ENCODE peak calls at places on chromosomes 3 and 15, in seven cellular contexts. Y, C, N, E, D, X and R are unnamed samples.

GRCh38 chr15:62059108-62059817 is 984 bp downstream of the VPS13C start:
- DNase-seq in X (no peak), D (no peak), E (no peak), Y (no peak), N (peak), C (no peak), R (no peak)

GRCh38 chr3:159854500-159855124 is 134.0 kb upstream of the IL12A start:
- DNase-seq in Y (no peak), N (peak), D (no peak), X (peak), E (no peak), C (no peak), R (no peak)

GRCh38 chr3:195907730-195908438 is 467 bp downstream of the TNK2 start:
- DNase-seq in C (peak), X (no peak), E (no peak), Y (no peak), D (no peak), N (peak), R (no peak)

GRCh38 chr15:37181339-37181738 is 81.0 kb upstream of the MEIS2 start:
- DNase-seq in N (no peak), C (no peak), E (no peak), X (no peak), D (no peak), Y (no peak), R (no peak)

GRCh38 chr3:134627831-134628230 is 23.0 kb downstream of the KY start:
- DNase-seq in X (no peak), C (peak), N (peak), Y (peak), D (peak), E (no peak), R (no peak)

GRCh38 chr3:143135150-143135549 is 15.6 kb downstream of the CHST2 start:
- DNase-seq in C (no peak), Y (peak), N (peak), X (peak), D (no peak), E (no peak), R (no peak)

GRCh38 chr3:173825731-173826130 is 428.2 kb downstream of the NLGN1 start:
- DNase-seq in E (no peak), X (no peak), D (no peak), C (no peak), Y (no peak), N (peak), R (no peak)

GRCh38 chr3:127170794-127171193 is 22.1 kb upstream of the PRR23E start:
- DNase-seq in X (peak), D (no peak), Y (no peak), E (no peak), N (peak), C (no peak), R (peak)

GRCh38 chr3:189249987-189250386 is 78.2 kb downstream of the TPRG1 start:
- DNase-seq in N (no peak), X (no peak), D (no peak), Y (no peak), C (no peak), E (no peak), R (no peak)

GRCh38 chr3:21654662-21655061 is 96.3 kb downstream of the ZNF385D start:
- DNase-seq in C (no peak), E (no peak), Y (no peak), N (peak), D (no peak), X (peak), R (no peak)

GRCh38 chr3:170047133-170047404 is 9.3 kb downstream of the GPR160 start:
- DNase-seq in Y (no peak), D (no peak), X (no peak), C (no peak), E (no peak), N (no peak), R (no peak)

GRCh38 chr3:172853911-172854648 is 103.6 kb downstream of the ECT2 start:
- DNase-seq in D (no peak), E (peak), X (no peak), Y (no peak), C (no peak), N (no peak), R (no peak)

GRCh38 chr3:32912046-32912445 is 39.4 kb upstream of the CCR4 start:
- DNase-seq in D (no peak), E (no peak), X (no peak), Y (no peak), C (no peak), N (no peak), R (no peak)

GRCh38 chr15:99320374-99321215 is 69.3 kb downstream of the LRRC28 start:
- DNase-seq in D (no peak), X (no peak), C (no peak), E (no peak), N (no peak), Y (no peak), R (no peak)

GRCh38 chr3:183466575-183466974 is 38.2 kb upstream of the MCF2L2 start:
- DNase-seq in C (no peak), X (no peak), D (no peak), Y (no peak), E (no peak), N (no peak), R (no peak)

GRCh38 chr15:97023131-97023844 is 692.8 kb downstream of the NR2F2 start:
- DNase-seq in E (no peak), C (no peak), N (no peak), D (no peak), Y (no peak), X (no peak), R (no peak)

GRCh38 chr3:79367066-79367465 is 400.7 kb downstream of the ROBO1 start:
- DNase-seq in N (peak), C (no peak), E (no peak), D (no peak), Y (no peak), X (no peak), R (no peak)

GRCh38 chr3:79367803-79368202 is 400.0 kb downstream of the ROBO1 start:
- DNase-seq in N (no peak), Y (no peak), E (no peak), D (no peak), C (no peak), X (no peak), R (no peak)

GRCh38 chr3:79366414-79366813 is 401.4 kb downstream of the ROBO1 start:
- DNase-seq in N (peak), D (no peak), Y (no peak), C (no peak), E (no peak), X (no peak), R (no peak)

GRCh38 chr3:79368403-79368802 is 399.4 kb downstream of the ROBO1 start:
- DNase-seq in E (no peak), N (no peak), X (no peak), D (no peak), Y (no peak), C (no peak), R (no peak)

GRCh38 chr3:79369306-79369705 is 398.5 kb downstream of the ROBO1 start:
- DNase-seq in E (no peak), Y (no peak), X (no peak), D (no peak), C (no peak), N (peak), R (no peak)
- TF ChIP-seq CTCF in E (no peak), Y (no peak), X (peak), D (peak), C (no peak), N (peak), R (peak)

DNA sequence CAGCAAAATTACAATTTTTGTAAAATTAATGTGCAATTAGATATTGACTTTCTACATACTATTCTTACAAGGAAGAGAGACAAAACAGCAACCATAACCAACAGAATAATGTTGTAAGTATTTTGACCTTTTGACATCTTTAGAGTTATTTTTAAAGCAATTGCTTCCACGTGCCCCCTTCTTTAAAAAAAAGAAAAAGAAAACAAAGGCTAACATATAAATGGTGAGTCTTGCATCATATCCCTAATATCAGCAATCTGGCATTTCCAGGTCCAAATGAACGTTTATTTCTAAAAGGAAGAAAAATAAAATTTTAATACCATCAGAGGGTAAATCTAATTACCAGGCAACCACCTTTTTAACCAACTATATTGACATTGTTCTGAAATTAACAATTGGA is 19.3 kb upstream of the STRIT1 start:
- DNase-seq in D (no peak), C (no peak), E (no peak), X (peak), N (peak), Y (no peak), R (no peak)
- TF ChIP-seq CTCF in D (no peak), C (no peak), E (no peak), X (no peak), N (no peak), Y (no peak), R (no peak)

DNA sequence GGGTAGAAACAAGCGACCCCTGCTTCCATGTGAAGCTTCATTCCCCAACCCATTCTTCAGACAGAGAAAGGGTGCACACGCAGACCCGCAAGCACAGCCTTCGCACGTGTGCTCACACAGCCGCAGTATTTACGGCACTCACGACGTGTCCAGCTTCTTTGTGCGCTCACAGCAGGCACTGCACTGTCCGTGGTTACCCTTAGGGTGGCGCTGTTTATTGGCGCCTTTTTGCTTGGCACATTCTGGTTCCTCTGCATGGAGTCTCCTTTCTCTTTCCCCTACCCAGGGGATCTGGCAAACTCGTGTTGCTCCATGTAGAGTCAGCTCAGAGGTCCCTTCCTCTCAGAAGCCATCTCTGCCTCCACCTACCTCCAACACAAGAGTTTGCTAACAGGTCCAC is 115.1 kb downstream of the SLCO3A1 start:
- DNase-seq in X (no peak), D (no peak), E (no peak), C (no peak), N (no peak), Y (no peak), R (no peak)
- TF ChIP-seq CTCF in X (peak), D (no peak), E (peak), C (no peak), N (no peak), Y (no peak), R (no peak)

DNA sequence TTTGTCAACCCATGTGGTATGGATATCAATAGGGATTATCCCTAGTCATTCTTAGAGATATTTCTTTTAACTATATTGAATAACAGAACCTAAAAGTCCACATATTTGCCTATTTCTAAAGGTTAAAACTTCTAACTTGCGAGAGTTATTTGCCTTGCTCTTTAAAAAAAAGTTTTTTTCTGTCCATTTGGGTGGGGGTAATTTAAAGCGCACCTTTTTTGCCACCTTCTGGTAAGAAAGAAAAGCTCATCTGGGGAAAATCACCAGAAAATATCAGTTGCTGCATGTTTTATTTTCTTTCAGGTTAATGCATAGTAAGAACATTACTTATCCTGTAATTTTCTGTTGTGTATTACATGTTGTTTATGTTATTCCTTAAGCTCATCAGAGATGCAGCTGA is 242.0 kb upstream of the GOLGA6L4 start:
- DNase-seq in Y (no peak), N (no peak), C (no peak), E (no peak), D (no peak), X (no peak), R (no peak)
- TF ChIP-seq CTCF in Y (peak), N (no peak), C (no peak), E (no peak), D (no peak), X (no peak), R (no peak)

GRCh38 chr15:59762558-59762957 is 73.4 kb upstream of the BNIP2 start:
- DNase-seq in C (no peak), D (no peak), X (no peak), N (no peak), Y (no peak), E (no peak), R (no peak)

GRCh38 chr15:59764775-59765174 is 75.7 kb upstream of the BNIP2 start:
- DNase-seq in N (no peak), C (no peak), E (no peak), X (no peak), D (no peak), Y (no peak), R (no peak)
- TF ChIP-seq CTCF in N (no peak), C (no peak), E (peak), X (no peak), D (no peak), Y (no peak), R (no peak)

GRCh38 chr3:27914199-27914598 is 192.1 kb upstream of the EOMES start:
- DNase-seq in E (no peak), D (no peak), Y (no peak), C (no peak), X (no peak), N (no peak), R (no peak)
- TF ChIP-seq CTCF in E (peak), D (no peak), Y (no peak), C (no peak), X (peak), N (peak), R (no peak)

DNA sequence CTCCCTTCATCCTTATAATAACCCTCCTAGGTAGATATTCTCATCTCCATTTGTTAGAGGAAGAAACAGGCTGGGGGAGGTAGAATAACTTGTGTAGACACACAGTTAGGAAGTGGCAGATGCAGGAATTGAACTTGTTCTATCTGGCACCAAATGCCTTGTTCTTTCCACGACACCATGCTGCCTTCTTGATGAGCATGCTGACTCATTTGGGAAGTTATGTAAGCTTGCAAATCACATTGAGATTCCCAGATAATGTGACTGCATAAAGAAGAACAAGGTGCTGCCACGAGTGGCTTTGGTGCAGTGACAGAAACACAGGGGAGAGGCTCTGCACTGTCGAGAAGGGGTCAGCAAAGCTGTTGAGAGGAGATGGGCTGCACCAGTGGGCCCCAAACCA is 27.5 kb upstream of the NDUFB4 start:
- DNase-seq in X (no peak), N (peak), D (no peak), C (no peak), Y (no peak), E (no peak), R (no peak)
- TF ChIP-seq CTCF in X (no peak), N (no peak), D (no peak), C (no peak), Y (no peak), E (no peak), R (no peak)

DNA sequence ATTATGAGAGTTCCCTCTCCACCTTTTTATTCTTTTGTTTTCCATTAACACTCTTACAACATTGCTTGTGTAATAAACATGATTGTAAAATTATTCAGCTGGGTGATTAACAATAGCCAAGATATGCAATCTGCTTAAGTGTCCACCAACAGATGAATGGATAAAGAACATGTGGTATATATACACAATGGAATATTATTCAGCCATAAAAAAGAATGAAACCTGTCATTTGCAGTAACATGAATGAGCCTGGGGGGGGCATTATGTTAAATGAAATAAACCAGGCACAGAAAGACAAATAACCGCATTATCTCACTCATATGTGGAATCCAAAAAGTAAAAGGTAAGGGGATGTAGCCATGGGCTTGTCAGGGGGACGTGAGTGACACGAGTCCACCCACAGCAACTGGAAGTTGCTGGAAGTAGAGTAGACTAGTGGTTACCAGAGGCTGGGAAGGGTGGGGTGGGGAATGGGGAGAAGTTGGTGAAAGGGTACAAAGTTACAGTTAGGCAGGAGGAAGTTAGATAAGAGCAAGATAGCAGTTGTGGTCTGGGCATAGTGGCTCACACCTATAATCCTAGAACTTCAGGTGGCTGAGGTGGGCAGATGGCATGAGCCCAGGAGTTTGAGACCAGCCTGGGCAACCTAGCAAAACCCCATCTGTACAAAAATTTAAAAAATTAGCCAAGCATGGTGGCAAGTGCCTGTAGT is 28.7 kb upstream of the CD47 start:
- DNase-seq in C (no peak), N (no peak), X (no peak), E (no peak), Y (no peak), D (no peak), R (no peak)
- TF ChIP-seq CTCF in C (no peak), N (no peak), X (no peak), E (no peak), Y (no peak), D (no peak), R (no peak)

DNA sequence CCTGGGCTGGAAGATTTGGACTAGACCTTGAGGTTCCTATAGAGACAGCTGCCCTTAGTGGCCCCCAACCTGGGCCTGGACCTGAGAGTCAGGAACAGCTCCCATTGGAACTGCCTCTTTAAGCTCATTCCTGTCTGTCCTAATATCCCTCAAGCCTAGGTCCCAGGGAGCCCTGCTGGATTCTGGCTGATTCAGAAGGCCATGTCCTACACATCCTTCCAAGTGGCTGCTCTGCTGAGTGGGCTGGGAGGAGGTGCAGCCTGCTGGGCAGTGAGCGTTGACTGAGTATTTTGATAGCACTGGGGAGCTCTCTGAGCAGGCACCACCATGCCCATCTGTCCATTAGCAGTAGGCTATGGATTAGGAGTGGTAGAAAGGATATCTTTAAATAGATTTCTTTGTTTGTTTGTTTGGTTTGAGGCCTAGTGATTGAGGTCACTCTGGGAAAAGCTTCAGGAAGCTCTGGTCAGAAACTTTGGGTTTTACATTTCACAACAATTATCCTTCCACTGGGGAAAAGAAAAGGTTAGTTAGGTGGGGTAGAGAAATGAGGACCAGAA is 54.6 kb upstream of the ATOSA start:
- DNase-seq in X (no peak), C (no peak), E (no peak), Y (no peak), N (peak), D (no peak), R (no peak)
- TF ChIP-seq CTCF in X (no peak), C (no peak), E (no peak), Y (no peak), N (no peak), D (no peak), R (no peak)